ENCODE peak calls at places on chromosome 9, in six cellular contexts. One of them, this sample, is unnamed.

GRCh38 chr9:104068546-104068945 is 25.6 kb upstream of the SMC2 start:
- DNase-seq in endodermal cell: no peak
- DNase-seq in AG04450: no peak
- DNase-seq in upper lobe of right lung: no peak
- DNase-seq in CD8-positive, alpha-beta memory T cell: no peak
- DNase-seq in dorsolateral prefrontal cortex: no peak
- DNase-seq in this sample: no peak

GRCh38 chr9:83934569-83935275 is 13.5 kb upstream of the KIF27 start:
- DNase-seq in endodermal cell: no peak
- DNase-seq in AG04450: no peak
- DNase-seq in upper lobe of right lung: no peak
- DNase-seq in CD8-positive, alpha-beta memory T cell: no peak
- DNase-seq in dorsolateral prefrontal cortex: no peak
- DNase-seq in this sample: no peak

GRCh38 chr9:8329561-8330283 is 530.1 kb upstream of the DMAC1 start:
- DNase-seq in endodermal cell: peak; percentile 71
- DNase-seq in AG04450: no peak
- DNase-seq in upper lobe of right lung: no peak
- DNase-seq in CD8-positive, alpha-beta memory T cell: no peak
- DNase-seq in dorsolateral prefrontal cortex: no peak
- DNase-seq in this sample: no peak

GRCh38 chr9:5446451-5447236 is 3.7 kb upstream of the CD274 start:
- DNase-seq in endodermal cell: no peak
- DNase-seq in AG04450: no peak
- DNase-seq in upper lobe of right lung: no peak
- DNase-seq in CD8-positive, alpha-beta memory T cell: no peak
- DNase-seq in dorsolateral prefrontal cortex: no peak
- DNase-seq in this sample: no peak

GRCh38 chr9:135588886-135589595 is 27.5 kb downstream of the PAEP start:
- DNase-seq in endodermal cell: no peak
- DNase-seq in AG04450: no peak
- DNase-seq in upper lobe of right lung: no peak
- DNase-seq in CD8-positive, alpha-beta memory T cell: no peak
- DNase-seq in dorsolateral prefrontal cortex: peak; percentile 23
- DNase-seq in this sample: no peak

GRCh38 chr9:89743216-89743575 is 138.4 kb downstream of the GADD45G start:
- DNase-seq in endodermal cell: no peak
- DNase-seq in AG04450: no peak
- DNase-seq in upper lobe of right lung: no peak
- DNase-seq in CD8-positive, alpha-beta memory T cell: no peak
- DNase-seq in dorsolateral prefrontal cortex: no peak
- DNase-seq in this sample: no peak

GRCh38 chr9:113588242-113588810 is 124.8 kb downstream of the RGS3 start:
- DNase-seq in endodermal cell: no peak
- DNase-seq in AG04450: no peak
- DNase-seq in upper lobe of right lung: no peak
- DNase-seq in CD8-positive, alpha-beta memory T cell: no peak
- DNase-seq in dorsolateral prefrontal cortex: no peak
- DNase-seq in this sample: no peak

GRCh38 chr9:92950359-92950955 is 3.1 kb downstream of the FGD3 start:
- DNase-seq in endodermal cell: no peak
- DNase-seq in AG04450: no peak
- DNase-seq in upper lobe of right lung: peak; percentile 51
- DNase-seq in CD8-positive, alpha-beta memory T cell: no peak
- DNase-seq in dorsolateral prefrontal cortex: no peak
- DNase-seq in this sample: no peak

GRCh38 chr9:69078581-69078980 is 43.0 kb downstream of the FXN start:
- DNase-seq in endodermal cell: no peak
- DNase-seq in AG04450: no peak
- DNase-seq in upper lobe of right lung: no peak
- DNase-seq in CD8-positive, alpha-beta memory T cell: no peak
- DNase-seq in dorsolateral prefrontal cortex: no peak
- DNase-seq in this sample: no peak

GRCh38 chr9:81613002-81613750 is 76.2 kb downstream of the TLE1 start:
- DNase-seq in endodermal cell: no peak
- DNase-seq in AG04450: peak; percentile 90
- DNase-seq in upper lobe of right lung: no peak
- DNase-seq in CD8-positive, alpha-beta memory T cell: no peak
- DNase-seq in dorsolateral prefrontal cortex: no peak
- DNase-seq in this sample: no peak

GRCh38 chr9:134032456-134033222 is 7.4 kb downstream of the BRD3OS start:
- DNase-seq in endodermal cell: no peak
- DNase-seq in AG04450: no peak
- DNase-seq in upper lobe of right lung: no peak
- DNase-seq in CD8-positive, alpha-beta memory T cell: no peak
- DNase-seq in dorsolateral prefrontal cortex: no peak
- DNase-seq in this sample: no peak

GRCh38 chr9:133686642-133687575 is 50.7 kb downstream of the DBH start:
- DNase-seq in endodermal cell: no peak
- DNase-seq in AG04450: no peak
- DNase-seq in upper lobe of right lung: peak; percentile 78
- DNase-seq in CD8-positive, alpha-beta memory T cell: no peak
- DNase-seq in dorsolateral prefrontal cortex: peak; percentile 75
- DNase-seq in this sample: no peak

GRCh38 chr9:35481347-35481975 is 8.4 kb upstream of the RUSC2 start:
- DNase-seq in endodermal cell: peak; percentile 83
- DNase-seq in AG04450: peak; percentile 52
- DNase-seq in upper lobe of right lung: no peak
- DNase-seq in CD8-positive, alpha-beta memory T cell: no peak
- DNase-seq in dorsolateral prefrontal cortex: no peak
- DNase-seq in this sample: no peak

GRCh38 chr9:93270976-93271375 is 87.0 kb downstream of the WNK2 start:
- DNase-seq in endodermal cell: no peak
- DNase-seq in AG04450: no peak
- DNase-seq in upper lobe of right lung: no peak
- DNase-seq in CD8-positive, alpha-beta memory T cell: no peak
- DNase-seq in dorsolateral prefrontal cortex: no peak
- DNase-seq in this sample: no peak

GRCh38 chr9:127090341-127090985 is 32.0 kb downstream of the ANGPTL2 start:
- DNase-seq in endodermal cell: peak; percentile 38
- DNase-seq in AG04450: no peak
- DNase-seq in upper lobe of right lung: no peak
- DNase-seq in CD8-positive, alpha-beta memory T cell: no peak
- DNase-seq in dorsolateral prefrontal cortex: no peak
- DNase-seq in this sample: no peak

GRCh38 chr9:89360465-89360864 is 42.2 kb downstream of the SECISBP2 start:
- DNase-seq in endodermal cell: peak; percentile 48
- DNase-seq in AG04450: no peak
- DNase-seq in upper lobe of right lung: no peak
- DNase-seq in CD8-positive, alpha-beta memory T cell: no peak
- DNase-seq in dorsolateral prefrontal cortex: no peak
- DNase-seq in this sample: no peak

GRCh38 chr9:118108971-118109370 is 404.8 kb downstream of the TLR4 start:
- DNase-seq in endodermal cell: no peak
- DNase-seq in AG04450: no peak
- DNase-seq in upper lobe of right lung: no peak
- DNase-seq in CD8-positive, alpha-beta memory T cell: no peak
- DNase-seq in dorsolateral prefrontal cortex: no peak
- DNase-seq in this sample: no peak

GRCh38 chr9:126925876-126926275 is 11.3 kb downstream of the RALGPS1 start:
- DNase-seq in endodermal cell: no peak
- DNase-seq in AG04450: no peak
- DNase-seq in upper lobe of right lung: no peak
- DNase-seq in CD8-positive, alpha-beta memory T cell: no peak
- DNase-seq in dorsolateral prefrontal cortex: no peak
- DNase-seq in this sample: no peak

GRCh38 chr9:78806492-78807160 is 509.7 kb downstream of the PSAT1 start:
- DNase-seq in endodermal cell: no peak
- DNase-seq in AG04450: no peak
- DNase-seq in upper lobe of right lung: no peak
- DNase-seq in CD8-positive, alpha-beta memory T cell: no peak
- DNase-seq in dorsolateral prefrontal cortex: no peak
- DNase-seq in this sample: no peak

GRCh38 chr9:32380944-32381343 is 3.5 kb upstream of the ACO1 start:
- DNase-seq in endodermal cell: no peak
- DNase-seq in AG04450: no peak
- DNase-seq in upper lobe of right lung: no peak
- DNase-seq in CD8-positive, alpha-beta memory T cell: no peak
- DNase-seq in dorsolateral prefrontal cortex: no peak
- DNase-seq in this sample: no peak

GRCh38 chr9:35835766-35836165 is 6.7 kb downstream of the TMEM8B start:
- DNase-seq in endodermal cell: no peak
- DNase-seq in AG04450: no peak
- DNase-seq in upper lobe of right lung: no peak
- DNase-seq in CD8-positive, alpha-beta memory T cell: no peak
- DNase-seq in dorsolateral prefrontal cortex: no peak
- DNase-seq in this sample: no peak

GRCh38 chr9:91182429-91182828 is 179.3 kb downstream of the AUH start:
- DNase-seq in endodermal cell: no peak
- DNase-seq in AG04450: no peak
- DNase-seq in upper lobe of right lung: no peak
- DNase-seq in CD8-positive, alpha-beta memory T cell: no peak
- DNase-seq in dorsolateral prefrontal cortex: no peak
- DNase-seq in this sample: no peak

GRCh38 chr9:95773061-95773433 is 102.4 kb upstream of the ERCC6L2 start:
- DNase-seq in endodermal cell: no peak
- DNase-seq in AG04450: no peak
- DNase-seq in upper lobe of right lung: no peak
- DNase-seq in CD8-positive, alpha-beta memory T cell: no peak
- DNase-seq in dorsolateral prefrontal cortex: no peak
- DNase-seq in this sample: no peak

GRCh38 chr9:18623201-18623600 is 149.2 kb downstream of the ADAMTSL1 start:
- DNase-seq in endodermal cell: no peak
- DNase-seq in AG04450: no peak
- DNase-seq in upper lobe of right lung: no peak
- DNase-seq in CD8-positive, alpha-beta memory T cell: no peak
- DNase-seq in dorsolateral prefrontal cortex: no peak
- DNase-seq in this sample: no peak

DNA sequence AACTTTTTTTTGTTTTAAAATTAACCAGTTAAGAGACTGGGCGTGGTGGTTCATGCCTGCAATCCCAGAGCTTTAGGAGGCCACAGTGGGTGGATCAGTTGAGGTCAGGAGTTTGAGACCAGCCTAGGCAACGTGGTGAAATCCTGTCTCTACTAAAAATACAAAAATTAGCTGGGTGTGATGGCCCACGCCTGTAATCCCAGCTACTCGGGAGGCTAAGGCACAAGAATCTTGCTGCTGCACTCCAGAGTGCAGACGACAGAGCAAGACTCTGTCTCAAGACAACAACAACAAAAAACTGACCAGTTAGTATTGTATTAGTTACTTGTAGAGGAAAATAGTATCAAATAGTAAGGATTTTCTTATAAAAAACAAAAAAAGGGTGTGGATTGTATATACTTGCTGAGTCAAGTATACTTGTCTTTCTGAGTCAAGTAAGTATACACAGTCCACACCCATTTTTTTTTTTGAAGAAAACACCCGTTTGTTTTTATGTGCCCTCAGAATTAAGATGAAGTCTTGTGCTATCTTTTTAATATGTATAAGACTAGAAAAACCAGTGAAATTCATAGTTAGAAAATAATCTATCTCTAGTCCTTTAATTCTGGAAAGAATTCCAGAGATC is 25.3 kb downstream of the UBAP1 start:
- DNase-seq in endodermal cell: no peak
- DNase-seq in AG04450: no peak
- DNase-seq in upper lobe of right lung: no peak
- DNase-seq in CD8-positive, alpha-beta memory T cell: no peak
- DNase-seq in dorsolateral prefrontal cortex: no peak
- DNase-seq in this sample: no peak
- H3K4me3 ChIP-seq in endodermal cell: no peak overlapping the region
- H3K4me3 ChIP-seq in AG04450: no peak overlapping the region
- H3K4me3 ChIP-seq in upper lobe of right lung: no peak overlapping the region
- H3K4me3 ChIP-seq in CD8-positive, alpha-beta memory T cell: no peak overlapping the region
- H3K4me3 ChIP-seq in dorsolateral prefrontal cortex: no peak overlapping the region
- H3K4me3 ChIP-seq in this sample: no peak overlapping the region

GRCh38 chr9:130661461-130662098 is 2.8 kb upstream of the PRDM12 start:
- DNase-seq in endodermal cell: peak; percentile 72
- DNase-seq in AG04450: no peak
- DNase-seq in upper lobe of right lung: no peak
- DNase-seq in CD8-positive, alpha-beta memory T cell: no peak
- DNase-seq in dorsolateral prefrontal cortex: no peak
- DNase-seq in this sample: no peak
- H3K4me3 ChIP-seq in endodermal cell: no peak overlapping the region
- H3K4me3 ChIP-seq in AG04450: no peak overlapping the region
- H3K4me3 ChIP-seq in upper lobe of right lung: no peak overlapping the region
- H3K4me3 ChIP-seq in CD8-positive, alpha-beta memory T cell: no peak overlapping the region
- H3K4me3 ChIP-seq in dorsolateral prefrontal cortex: no peak overlapping the region
- H3K4me3 ChIP-seq in this sample: no peak overlapping the region

GRCh38 chr9:136796238-136796774 is at the start of gene CCDC183:
- DNase-seq in endodermal cell: no peak
- DNase-seq in AG04450: no peak
- DNase-seq in upper lobe of right lung: no peak
- DNase-seq in CD8-positive, alpha-beta memory T cell: no peak
- DNase-seq in dorsolateral prefrontal cortex: no peak
- DNase-seq in this sample: no peak

GRCh38 chr9:136798708-136799078 is 2.6 kb downstream of the CCDC183 start:
- DNase-seq in endodermal cell: no peak
- DNase-seq in AG04450: no peak
- DNase-seq in upper lobe of right lung: no peak
- DNase-seq in CD8-positive, alpha-beta memory T cell: no peak
- DNase-seq in dorsolateral prefrontal cortex: no peak
- DNase-seq in this sample: no peak

GRCh38 chr9:136799854-136800657 is 3.9 kb downstream of the CCDC183 start:
- DNase-seq in endodermal cell: peak; percentile 98
- DNase-seq in AG04450: no peak
- DNase-seq in upper lobe of right lung: peak; percentile 96
- DNase-seq in CD8-positive, alpha-beta memory T cell: peak; percentile 88
- DNase-seq in dorsolateral prefrontal cortex: peak; percentile 68
- DNase-seq in this sample: peak; percentile 77

GRCh38 chr9:136802321-136802720 is 5.4 kb upstream of the RABL6 start:
- DNase-seq in endodermal cell: no peak
- DNase-seq in AG04450: no peak
- DNase-seq in upper lobe of right lung: no peak
- DNase-seq in CD8-positive, alpha-beta memory T cell: no peak
- DNase-seq in dorsolateral prefrontal cortex: no peak
- DNase-seq in this sample: no peak

GRCh38 chr9:136799079-136799853 is 3.1 kb downstream of the CCDC183 start:
- DNase-seq in endodermal cell: no peak
- DNase-seq in AG04450: no peak
- DNase-seq in upper lobe of right lung: peak; percentile 86
- DNase-seq in CD8-positive, alpha-beta memory T cell: no peak
- DNase-seq in dorsolateral prefrontal cortex: no peak
- DNase-seq in this sample: no peak
- H3K4me3 ChIP-seq in endodermal cell: peak overlapping the region; percentile 85
- H3K4me3 ChIP-seq in AG04450: no peak overlapping the region
- H3K4me3 ChIP-seq in upper lobe of right lung: peak overlapping the region; percentile 45
- H3K4me3 ChIP-seq in CD8-positive, alpha-beta memory T cell: peak overlapping the region; percentile 66
- H3K4me3 ChIP-seq in dorsolateral prefrontal cortex: peak overlapping the region; percentile 50
- H3K4me3 ChIP-seq in this sample: peak overlapping the region; percentile 40

GRCh38 chr9:85471791-85472190 is 270.0 kb downstream of the AGTPBP1 start:
- DNase-seq in endodermal cell: no peak
- DNase-seq in AG04450: no peak
- DNase-seq in upper lobe of right lung: no peak
- DNase-seq in CD8-positive, alpha-beta memory T cell: no peak
- DNase-seq in dorsolateral prefrontal cortex: no peak
- DNase-seq in this sample: no peak

GRCh38 chr9:85469041-85469440 is 272.7 kb downstream of the AGTPBP1 start:
- DNase-seq in endodermal cell: no peak
- DNase-seq in AG04450: no peak
- DNase-seq in upper lobe of right lung: no peak
- DNase-seq in CD8-positive, alpha-beta memory T cell: no peak
- DNase-seq in dorsolateral prefrontal cortex: no peak
- DNase-seq in this sample: no peak

DNA sequence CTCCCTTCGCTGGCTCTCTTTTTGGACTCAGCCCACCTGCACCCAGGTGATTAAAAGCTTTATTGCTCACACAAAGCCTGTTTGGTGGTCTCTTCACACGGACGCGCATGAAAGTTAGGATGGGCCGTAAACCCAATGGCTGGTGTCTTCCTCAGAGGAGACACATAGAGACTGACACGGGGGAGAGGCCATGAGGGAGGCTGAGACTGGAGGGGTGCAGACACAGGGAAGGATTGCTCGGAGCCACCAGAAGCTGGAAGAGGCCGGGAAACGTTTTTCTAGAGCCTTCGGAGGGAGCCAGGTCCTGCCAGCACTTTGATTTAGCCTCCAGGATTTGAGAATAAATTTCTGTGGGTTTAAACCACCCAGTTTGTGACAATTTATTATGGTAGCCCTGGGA is 274.9 kb downstream of the AGTPBP1 start:
- DNase-seq in endodermal cell: no peak
- DNase-seq in AG04450: no peak
- DNase-seq in upper lobe of right lung: no peak
- DNase-seq in CD8-positive, alpha-beta memory T cell: no peak
- DNase-seq in dorsolateral prefrontal cortex: no peak
- DNase-seq in this sample: no peak
- H3K4me3 ChIP-seq in endodermal cell: no peak overlapping the region
- H3K4me3 ChIP-seq in AG04450: no peak overlapping the region
- H3K4me3 ChIP-seq in upper lobe of right lung: no peak overlapping the region
- H3K4me3 ChIP-seq in CD8-positive, alpha-beta memory T cell: no peak overlapping the region
- H3K4me3 ChIP-seq in dorsolateral prefrontal cortex: no peak overlapping the region
- H3K4me3 ChIP-seq in this sample: no peak overlapping the region